ENCODE peak calls at places on chromosomes 11 and 22, in six cellular contexts. S, V, N, Y, E and X are unnamed samples.

GRCh38 chr11:65927904-65928397 is 8.7 kb downstream of the DRAP1 start:
- DNase-seq in S (no peak), V (peak), N (peak), Y (peak), E (no peak), X (peak)

GRCh38 chr22:36922097-36922608 is 8.7 kb downstream of the CSF2RB start:
- DNase-seq in S (peak), V (no peak), N (no peak), Y (no peak), E (no peak), X (peak)

GRCh38 chr22:50729391-50730012 is 8.5 kb upstream of the ACR start:
- DNase-seq in S (no peak), V (no peak), N (no peak), Y (no peak), E (no peak), X (no peak)

GRCh38 chr11:105298630-105299029 is 159.1 kb upstream of the CARD18 start:
- DNase-seq in S (no peak), V (no peak), N (no peak), Y (no peak), E (no peak), X (no peak)

GRCh38 chr11:113895367-113896155 is 9.0 kb upstream of the HTR3B start:
- DNase-seq in S (no peak), V (no peak), N (no peak), Y (no peak), E (peak), X (peak)

GRCh38 chr11:17366491-17366890 is 14.9 kb downstream of the NCR3LG1 start:
- DNase-seq in S (no peak), V (no peak), N (no peak), Y (no peak), E (no peak), X (no peak)

GRCh38 chr22:44782286-44782830 is 30.0 kb downstream of the ARHGAP8 start:
- DNase-seq in S (no peak), V (no peak), N (no peak), Y (no peak), E (peak), X (peak)

GRCh38 chr11:129223701-129224149 is 31.6 kb upstream of the ARHGAP32 start:
- DNase-seq in S (no peak), V (no peak), N (no peak), Y (no peak), E (no peak), X (no peak)

GRCh38 chr11:68077617-68078592 is 39.1 kb downstream of the TCIRG1 start:
- DNase-seq in S (peak), V (no peak), N (peak), Y (peak), E (no peak), X (no peak)

GRCh38 chr11:35348898-35349687 is 70.3 kb downstream of the SLC1A2 start:
- DNase-seq in S (no peak), V (no peak), N (no peak), Y (no peak), E (no peak), X (no peak)

GRCh38 chr11:108947654-108948570 is 283.0 kb downstream of the DDX10 start:
- DNase-seq in S (no peak), V (no peak), N (peak), Y (no peak), E (no peak), X (no peak)

GRCh38 chr11:8019671-8020597 is 32.8 kb downstream of the EIF3F start:
- DNase-seq in S (no peak), V (no peak), N (no peak), Y (no peak), E (no peak), X (peak)

GRCh38 chr11:57777969-57778317 is 16.3 kb downstream of the CTNND1 start:
- DNase-seq in S (no peak), V (no peak), N (no peak), Y (peak), E (peak), X (no peak)

GRCh38 chr11:80816966-80817365 is 1376.1 kb upstream of the TENM4 start:
- DNase-seq in S (no peak), V (no peak), N (no peak), Y (no peak), E (no peak), X (no peak)

GRCh38 chr11:103633819-103634590 is 402.4 kb upstream of the DDI1 start:
- DNase-seq in S (no peak), V (no peak), N (no peak), Y (no peak), E (no peak), X (no peak)

GRCh38 chr11:45313211-45313865 is 27.2 kb upstream of the SYT13 start:
- DNase-seq in S (no peak), V (no peak), N (no peak), Y (no peak), E (no peak), X (no peak)

GRCh38 chr22:44667829-44668189 is 34.2 kb upstream of the PRR5 start:
- DNase-seq in S (no peak), V (no peak), N (no peak), Y (no peak), E (no peak), X (no peak)

GRCh38 chr11:14451825-14452224 is 47.8 kb downstream of the COPB1 start:
- DNase-seq in S (no peak), V (no peak), N (peak), Y (no peak), E (no peak), X (no peak)

GRCh38 chr11:10038916-10039315 is 255.1 kb downstream of the SBF2 start:
- DNase-seq in S (no peak), V (no peak), N (peak), Y (no peak), E (no peak), X (no peak)

GRCh38 chr11:93131709-93132108 is 66.1 kb downstream of the SLC36A4 start:
- DNase-seq in S (no peak), V (no peak), N (peak), Y (no peak), E (no peak), X (no peak)
- TF ChIP-seq CTCF in S (no peak), V (peak), N (peak), Y (no peak), E (no peak), X (no peak)

GRCh38 chr11:118792642-118793124 is 1.7 kb upstream of the DDX6 start:
- DNase-seq in S (peak), V (peak), N (peak), Y (peak), E (peak), X (peak)
- TF ChIP-seq POLR2A in S (peak), V (peak), N (peak), Y (no peak), E (peak), X (no peak)

GRCh38 chr11:126405906-126406305 is 50.4 kb downstream of the ST3GAL4 start:
- DNase-seq in S (peak), V (no peak), N (no peak), Y (no peak), E (no peak), X (no peak)

GRCh38 chr11:126404367-126404766 is 48.9 kb downstream of the ST3GAL4 start:
- DNase-seq in S (no peak), V (no peak), N (no peak), Y (no peak), E (no peak), X (no peak)

GRCh38 chr11:126405374-126405773 is 49.9 kb downstream of the ST3GAL4 start:
- DNase-seq in S (no peak), V (no peak), N (no peak), Y (peak), E (no peak), X (no peak)

GRCh38 chr11:126403039-126403438 is 47.6 kb downstream of the ST3GAL4 start:
- DNase-seq in S (peak), V (no peak), N (no peak), Y (no peak), E (peak), X (no peak)

GRCh38 chr11:126403658-126404057 is 48.2 kb downstream of the ST3GAL4 start:
- DNase-seq in S (no peak), V (no peak), N (no peak), Y (no peak), E (no peak), X (no peak)
- H3K4me3 ChIP-seq in S (no peak), V (no peak), N (no peak), Y (no peak), E (no peak), X (no peak)

GRCh38 chr11:79159657-79160450 is 281.0 kb downstream of the TENM4 start:
- DNase-seq in S (no peak), V (no peak), N (no peak), Y (no peak), E (no peak), X (no peak)
- TF ChIP-seq CTCF in S (no peak), V (no peak), N (no peak), Y (no peak), E (peak), X (no peak)

GRCh38 chr11:72478596-72479143 is 44.3 kb upstream of the CLPB start:
- DNase-seq in S (no peak), V (no peak), N (no peak), Y (no peak), E (no peak), X (no peak)

GRCh38 chr11:72483412-72484186 is 49.3 kb upstream of the CLPB start:
- DNase-seq in S (no peak), V (no peak), N (peak), Y (no peak), E (peak), X (no peak)
- TF ChIP-seq POLR2A in S (no peak), V (no peak), N (no peak), Y (no peak), E (no peak), X (no peak)